ENCODE peak calls at places on chromosomes 16 and 17, in five cellular contexts. I is adrenal gland, R is NCI-H2107, C is KG1, H is GM12865. O is an unnamed sample.

GRCh38 chr17:17079761-17080160 is 37.5 kb downstream of the MPRIP start:
- DNase-seq in I (peak), R (no peak), C (no peak), H (no peak), O (no peak)

GRCh38 chr17:3890082-3890892 is 2.6 kb downstream of the CAMKK1 start:
- DNase-seq in I (peak), R (peak), C (no peak), H (no peak), O (peak)

GRCh38 chr17:59425085-59425901 is 93.8 kb downstream of the YPEL2 start:
- DNase-seq in I (peak), R (no peak), C (no peak), H (no peak), O (peak)

GRCh38 chr17:42142371-42142896 is 12.4 kb downstream of the RAB5C start:
- DNase-seq in I (no peak), R (peak), C (no peak), H (no peak), O (peak)

GRCh38 chr16:16857012-16857411 is 478.1 kb downstream of the NPIPA7 start:
- DNase-seq in I (no peak), R (no peak), C (no peak), H (no peak), O (no peak)

GRCh38 chr16:63883091-63883490 is 1238.8 kb downstream of the CDH11 start:
- DNase-seq in I (no peak), R (no peak), C (no peak), H (no peak), O (no peak)

GRCh38 chr16:8044796-8045195 is 545.5 kb downstream of the TMEM114 start:
- DNase-seq in I (no peak), R (no peak), C (no peak), H (no peak), O (no peak)

GRCh38 chr17:34658796-34659195 is 79.4 kb downstream of the TMEM132E start:
- DNase-seq in I (no peak), R (no peak), C (no peak), H (no peak), O (no peak)

GRCh38 chr16:79980650-79981521 is 380.3 kb upstream of the MAF start:
- DNase-seq in I (no peak), R (no peak), C (no peak), H (no peak), O (no peak)

GRCh38 chr16:4652561-4652960 is 27.9 kb downstream of the MGRN1 start:
- DNase-seq in I (no peak), R (no peak), C (no peak), H (no peak), O (no peak)

GRCh38 chr17:18937981-18938691 is 13.8 kb upstream of the SLC5A10 start:
- DNase-seq in I (no peak), R (no peak), C (no peak), H (no peak), O (no peak)

GRCh38 chr17:4199818-4200402 is 56.9 kb downstream of the CYB5D2 start:
- DNase-seq in I (peak), R (no peak), C (no peak), H (peak), O (peak)

GRCh38 chr17:81387235-81388060 is 7.8 kb upstream of the BAHCC1 start:
- DNase-seq in I (peak), R (no peak), C (no peak), H (peak), O (no peak)

GRCh38 chr17:1561420-1562177 is 993 bp downstream of the PITPNA start:
- DNase-seq in I (no peak), R (no peak), C (no peak), H (peak), O (no peak)

GRCh38 chr16:5895137-5895536 is 797.5 kb upstream of the EEF2KMT start:
- DNase-seq in I (no peak), R (no peak), C (no peak), H (no peak), O (no peak)